ENCODE peak calls at places on chromosomes 11 and 22, in seven cellular contexts. C, O, J, T, X, A and I are unnamed samples.

GRCh38 chr11:74714904-74715303 is 16.3 kb downstream of the CHRDL2 start:
- DNase-seq in C (no peak), O (no peak), A (no peak), T (no peak), X (no peak), J (no peak), I (no peak)

GRCh38 chr11:57546869-57547518 is 9.6 kb downstream of the SMTNL1 start:
- DNase-seq in T (no peak), J (no peak), A (peak; percentile 67), C (no peak), X (peak; percentile 72), O (peak; percentile 25), I (peak; percentile 12)

GRCh38 chr11:58178444-58178843 is 10.4 kb upstream of the OR9Q2 start:
- DNase-seq in T (no peak), C (no peak), J (no peak), X (no peak), A (no peak), O (no peak), I (no peak)

GRCh38 chr11:68040121-68040956 is 1.5 kb downstream of the TCIRG1 start:
- DNase-seq in C (peak; percentile 51), O (peak; percentile 71), J (peak; percentile 42), T (peak; percentile 87), A (peak; percentile 75), X (peak; percentile 73), I (peak; percentile 52)

GRCh38 chr11:12029738-12030363 is 21.4 kb upstream of the DKK3 start:
- DNase-seq in T (no peak), O (peak; percentile 39), J (no peak), X (peak; percentile 65), C (no peak), A (no peak), I (no peak)

GRCh38 chr11:70435361-70435760 is 37.0 kb downstream of the CTTN start:
- DNase-seq in X (no peak), T (no peak), C (no peak), A (no peak), O (no peak), J (no peak), I (no peak)

GRCh38 chr11:121240650-121241299 is 51.8 kb upstream of the SC5D start:
- DNase-seq in C (no peak), J (no peak), X (no peak), T (no peak), O (peak; percentile 61), A (no peak), I (no peak)

GRCh38 chr11:123601737-123602136 is 52.7 kb downstream of the SCN3B start:
- DNase-seq in O (no peak), C (no peak), J (no peak), X (no peak), A (no peak), T (no peak), I (no peak)

GRCh38 chr22:30920407-30920806 is 48.2 kb downstream of the MORC2 start:
- DNase-seq in X (peak; percentile 59), T (peak; percentile 79), C (no peak), O (peak; percentile 52), J (peak; percentile 26), A (peak; percentile 90), I (peak; percentile 93)

GRCh38 chr11:57315491-57315890 is 9.3 kb downstream of the TNKS1BP1 start:
- DNase-seq in J (no peak), O (peak; percentile 39), T (no peak), X (peak; percentile 61), C (no peak), A (peak; percentile 50), I (peak; percentile 36)

GRCh38 chr11:62267050-62267449 is 2.9 kb upstream of the SCGB2A2 start:
- DNase-seq in X (no peak), O (no peak), A (no peak), T (no peak), C (no peak), J (no peak), I (no peak)

DNA sequence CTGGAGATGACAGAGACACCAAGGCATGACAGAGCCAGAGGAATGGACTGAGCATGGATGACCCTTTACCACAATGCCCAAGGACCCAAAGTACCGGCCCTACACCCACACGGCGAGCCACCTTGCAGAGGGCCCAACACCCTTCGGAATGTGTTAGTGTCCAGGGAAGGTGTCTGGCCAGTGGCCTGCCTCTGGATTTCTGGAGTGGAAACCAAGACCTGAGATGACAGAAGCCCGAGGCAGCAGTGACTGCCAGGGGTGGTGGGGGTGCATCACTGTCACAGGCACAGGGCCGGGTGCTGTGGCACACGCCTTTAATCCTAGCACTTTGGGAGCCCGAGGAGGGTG is 28.7 kb downstream of the PDGFB start:
- DNase-seq in T (peak; percentile 47), J (no peak), C (no peak), A (no peak), X (no peak), O (no peak), I (no peak)
- TF ChIP-seq CTCF in T (no peak), J (no peak), C (no peak), A (no peak), X (no peak), O (no peak), I (peak; percentile 3)

GRCh38 chr22:35838849-35839646 is 121.4 kb downstream of the APOL5 start:
- DNase-seq in T (peak; percentile 73), C (no peak), O (peak; percentile 77), J (peak; percentile 50), A (peak; percentile 70), X (peak; percentile 82), I (peak; percentile 11)
- TF ChIP-seq CTCF in T (peak; percentile 27), C (peak; percentile 25), O (peak; percentile 74), J (peak; percentile 64), A (peak; percentile 63), X (peak; percentile 58), I (no peak)

GRCh38 chr11:1048375-1049070 is 12.0 kb upstream of the MUC6 start:
- DNase-seq in T (peak; percentile 35), A (peak; percentile 48), X (no peak), C (no peak), O (no peak), J (no peak), I (peak; percentile 3)
- TF ChIP-seq CTCF in T (no peak), A (peak; percentile 69), X (no peak), C (no peak), O (no peak), J (no peak), I (no peak)

DNA sequence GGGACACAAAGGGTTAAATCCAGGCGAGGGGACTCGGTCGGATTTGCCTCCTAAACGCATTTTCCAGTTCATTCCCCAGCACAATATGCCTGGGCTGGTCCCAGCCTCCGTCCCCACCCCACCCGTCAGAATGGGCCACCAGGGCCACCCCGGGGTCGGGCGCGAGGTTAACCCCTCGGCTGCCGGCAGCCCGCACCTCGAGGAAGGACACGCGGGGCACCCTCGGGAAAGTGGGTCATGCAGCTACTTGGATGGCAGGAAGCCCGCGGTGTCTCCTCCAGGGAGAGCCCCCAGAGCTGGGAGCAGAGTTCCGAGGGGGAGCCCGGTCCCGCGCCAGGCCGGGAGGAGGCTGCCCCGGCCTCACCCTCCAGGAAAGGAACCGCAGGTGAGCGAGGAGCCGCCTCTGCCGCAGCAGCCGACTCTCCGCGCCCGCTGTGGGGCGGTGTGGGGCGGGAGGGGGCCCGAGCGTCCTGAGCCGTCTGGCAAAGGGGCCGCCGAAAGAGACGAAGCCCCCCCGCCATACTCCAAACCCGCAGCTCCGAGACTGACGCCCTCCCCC is 1.4 kb downstream of the NECTIN1 start:
- DNase-seq in J (no peak), C (no peak), T (no peak), O (no peak), X (no peak), A (peak; percentile 68), I (peak; percentile 63)
- TF ChIP-seq CTCF in J (peak; percentile 32), C (no peak), T (no peak), O (no peak), X (peak; percentile 12), A (peak; percentile 24), I (no peak)

DNA sequence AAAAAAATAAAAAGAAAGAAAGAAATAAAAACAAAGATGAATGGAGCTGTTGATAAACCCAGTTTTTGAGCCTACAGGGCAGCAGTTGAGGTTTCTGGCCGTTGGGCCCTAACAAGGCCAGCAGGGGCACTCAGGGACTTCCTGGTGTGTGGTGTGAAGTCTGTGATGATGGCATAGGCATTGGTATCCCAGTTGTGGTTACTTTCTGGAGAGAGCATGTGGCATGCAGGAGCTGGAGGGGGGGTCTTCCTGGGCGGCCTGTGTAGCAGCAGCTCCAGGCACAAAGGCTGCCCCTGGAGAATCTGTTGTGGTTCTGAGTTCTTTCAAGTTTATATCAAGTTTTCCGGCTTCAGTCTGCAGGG is 2.0 kb upstream of the TXNRD2 start:
- DNase-seq in A (peak; percentile 49), T (peak; percentile 61), O (peak; percentile 84), X (peak; percentile 76), J (no peak), C (no peak), I (no peak)
- TF ChIP-seq CTCF in A (no peak), T (no peak), O (peak; percentile 38), X (peak; percentile 23), J (peak; percentile 17), C (no peak), I (no peak)